ENCODE peak calls at places on chromosome 1, in five cellular contexts. G is HepG2, X is stomach, H is sigmoid colon, J is right lobe of liver. C is an unnamed sample.

GRCh38 chr1:11062965-11063401 is 3.2 kb upstream of the SRM start:
- DNase-seq in H (peak; percentile 40), X (no peak), G (no peak), J (no peak), C (no peak)

GRCh38 chr1:201506092-201506491 is 831 bp downstream of the CSRP1 start:
- DNase-seq in J (no peak), G (no peak), H (peak; percentile 67), X (no peak), C (no peak)

GRCh38 chr1:6672558-6672957 is 29.1 kb downstream of the DNAJC11 start:
- DNase-seq in J (no peak), H (no peak), G (no peak), X (no peak), C (peak; percentile 68)

GRCh38 chr1:112544011-112544688 is 35.4 kb downstream of the WNT2B start:
- DNase-seq in X (no peak), J (no peak), G (peak; percentile 41), H (no peak), C (no peak)

GRCh38 chr1:14677291-14677690 is 78.8 kb downstream of the KAZN start:
- DNase-seq in G (no peak), X (no peak), H (no peak), J (no peak), C (no peak)

GRCh38 chr1:98351506-98352038 is 309.9 kb upstream of the SNX7 start:
- DNase-seq in H (no peak), X (no peak), J (no peak), G (no peak), C (no peak)

GRCh38 chr1:230735447-230735846 is 11.7 kb upstream of the CAPN9 start:
- DNase-seq in H (no peak), G (no peak), J (no peak), X (peak; percentile 63), C (no peak)

GRCh38 chr1:203781962-203782361 is 13.5 kb upstream of the ZBED6 start:
- DNase-seq in G (no peak), J (no peak), H (no peak), X (no peak), C (no peak)

GRCh38 chr1:235468970-235469369 is 35.3 kb downstream of the B3GALNT2 start:
- DNase-seq in H (no peak), J (no peak), G (peak; percentile 9), X (no peak), C (no peak)

GRCh38 chr1:236023926-236024565 is 40.8 kb downstream of the NID1 start:
- DNase-seq in J (no peak), H (no peak), G (no peak), X (no peak), C (no peak)

GRCh38 chr1:248802454-248802853 is 23.3 kb downstream of the SH3BP5L start:
- DNase-seq in X (no peak), G (no peak), H (no peak), J (no peak), C (no peak)

GRCh38 chr1:154344977-154345837 is 19.9 kb downstream of the ATP8B2 start:
- DNase-seq in X (peak; percentile 62), H (no peak), J (no peak), G (peak; percentile 44), C (no peak)

GRCh38 chr1:46285730-46286477 is 17.5 kb downstream of the LRRC41 start:
- DNase-seq in H (no peak), X (no peak), G (no peak), J (no peak), C (no peak)

GRCh38 chr1:47881505-47882442 is 115.4 kb downstream of the TRABD2B start:
- DNase-seq in J (no peak), X (no peak), G (no peak), H (no peak), C (no peak)

GRCh38 chr1:201374376-201374775 is 3.1 kb downstream of the TNNT2 start:
- DNase-seq in H (no peak), J (no peak), X (no peak), G (no peak), C (no peak)

GRCh38 chr1:243287652-243288051 is 31.8 kb downstream of the SDCCAG8 start:
- DNase-seq in G (no peak), X (no peak), H (no peak), J (no peak), C (no peak)

GRCh38 chr1:185853739-185854138 is 119.5 kb downstream of the HMCN1 start:
- DNase-seq in H (no peak), J (no peak), G (no peak), X (no peak), C (no peak)

GRCh38 chr1:67053535-67053784 is 488 bp downstream of the SLC35D1 start:
- DNase-seq in J (peak; percentile 81), X (peak; percentile 76), H (peak; percentile 78), G (peak; percentile 54), C (peak; percentile 68)

GRCh38 chr1:237901284-237901870 is 10.7 kb upstream of the ZP4 start:
- DNase-seq in X (no peak), J (no peak), G (peak; percentile 1), H (no peak), C (no peak)

GRCh38 chr1:183080406-183080805 is 57.2 kb downstream of the LAMC1 start:
- DNase-seq in H (no peak), J (no peak), G (no peak), X (no peak), C (no peak)

GRCh38 chr1:197471248-197472035 is 203.4 kb downstream of the CRB1 start:
- DNase-seq in H (no peak), G (no peak), X (no peak), J (no peak), C (no peak)

GRCh38 chr1:47187926-47188250 is 1.9 kb downstream of the PDZK1IP1 start:
- DNase-seq in G (no peak), H (no peak), J (no peak), X (no peak), C (no peak)

GRCh38 chr1:85148524-85149250 is 52.1 kb downstream of the SYDE2 start:
- DNase-seq in X (no peak), H (no peak), G (no peak), J (no peak), C (peak; percentile 40)

GRCh38 chr1:1225238-1225845 is 6.5 kb downstream of the SDF4 start:
- DNase-seq in H (no peak), X (peak; percentile 89), G (no peak), J (no peak), C (no peak)

GRCh38 chr1:201786824-201787223 is 42.1 kb upstream of the IPO9 start:
- DNase-seq in X (no peak), J (no peak), G (no peak), H (peak; percentile 72), C (peak; percentile 68)

GRCh38 chr1:67853704-67854103 is 20.4 kb upstream of the GNG12 start:
- DNase-seq in X (peak; percentile 51), H (no peak), G (peak; percentile 25), J (peak; percentile 70), C (peak; percentile 59)

GRCh38 chr1:40045766-40046165 is 5.2 kb downstream of the CAP1 start:
- DNase-seq in X (no peak), H (no peak), J (no peak), G (no peak), C (no peak)

GRCh38 chr1:167643471-167643870 is 13.4 kb downstream of the RCSD1 start:
- DNase-seq in X (no peak), H (no peak), J (no peak), G (no peak), C (no peak)

GRCh38 chr1:167645161-167645560 is 15.1 kb downstream of the RCSD1 start:
- DNase-seq in G (no peak), H (no peak), X (no peak), J (no peak), C (no peak)

GRCh38 chr1:167644551-167644950 is 14.5 kb downstream of the RCSD1 start:
- DNase-seq in J (no peak), H (no peak), G (no peak), X (no peak), C (no peak)

GRCh38 chr1:167648252-167648849 is 18.3 kb downstream of the RCSD1 start:
- DNase-seq in J (no peak), X (no peak), H (peak; percentile 69), G (no peak), C (peak; percentile 40)

GRCh38 chr1:167645625-167646410 is 15.8 kb downstream of the RCSD1 start:
- DNase-seq in X (no peak), H (no peak), G (no peak), J (no peak), C (no peak)
- TF ChIP-seq POLR2A in X (no peak), H (no peak), G (no peak), J (no peak), C (no peak)

GRCh38 chr1:199705825-199706224 is 321.7 kb upstream of the NR5A2 start:
- DNase-seq in J (no peak), X (no peak), G (no peak), H (no peak), C (no peak)
- H3K4me1 ChIP-seq in J (no peaks in the 10 kb centered on the region), X (no peaks in the 10 kb centered on the region), G (no peaks in the 10 kb centered on the region), H (no peaks in the 10 kb centered on the region), C (no peaks in the 10 kb centered on the region)

GRCh38 chr1:50421768-50422674 is 1.2 kb downstream of the DMRTA2 start:
- DNase-seq in H (no peak), G (no peak), J (no peak), X (no peak), C (no peak)

GRCh38 chr1:50422946-50423669 is at the start of gene DMRTA2:
- DNase-seq in J (no peak), G (no peak), H (no peak), X (no peak), C (peak; percentile 57)

GRCh38 chr1:50421366-50421748 is 1.9 kb downstream of the DMRTA2 start:
- DNase-seq in X (no peak), J (no peak), H (no peak), G (no peak), C (no peak)

GRCh38 chr1:50423670-50424000 is 392 bp upstream of the DMRTA2 start:
- DNase-seq in G (no peak), J (no peak), H (no peak), X (no peak), C (no peak)

DNA sequence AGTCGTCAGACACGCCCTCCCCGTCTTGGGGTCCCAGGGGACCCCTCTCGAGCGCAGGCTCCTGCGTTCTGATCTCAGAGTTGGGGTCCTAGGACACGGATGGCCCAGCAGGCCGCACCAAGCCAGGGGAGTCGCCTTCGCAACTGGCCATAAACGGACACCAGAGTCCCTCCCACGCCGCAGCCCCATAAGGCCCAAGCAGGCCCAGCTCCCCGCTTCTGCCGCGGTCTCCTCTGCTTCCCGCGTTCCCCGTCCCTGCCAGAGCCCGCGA is 633 bp downstream of the DMRTA2 start:
- DNase-seq in G (no peak), H (no peak), J (no peak), X (no peak), C (no peak)
- H3K4me3 ChIP-seq in G (no peak overlapping the region), H (peak overlapping the region; percentile 36), J (no peak overlapping the region), X (no peak overlapping the region), C (no peak overlapping the region)

GRCh38 chr1:8629241-8630091 is 188.0 kb downstream of the RERE start:
- DNase-seq in J (no peak), H (no peak), X (no peak), G (peak; percentile 26), C (no peak)
- TF ChIP-seq POLR2A in J (no peak), H (no peak), X (no peak), G (no peak), C (no peak)

C was measured in heart left ventricle.